ENCODE peak calls at places on chromosome 11, in six cellular contexts. W is heart right ventricle, I is lower leg skin, B is fibroblast of the aortic adventitia, A is fibroblast of pulmonary artery, D is body of pancreas. N is an unnamed sample.

GRCh38 chr11:419248-420005 is 4.6 kb upstream of the SIGIRR start:
- DNase-seq in B (no peak), A (no peak), I (no peak), W (no peak), D (no peak), N (no peak)

GRCh38 chr11:9120659-9121350 is 29.4 kb upstream of the SCUBE2 start:
- DNase-seq in D (no peak), A (no peak), B (no peak), I (no peak), W (no peak), N (no peak)

GRCh38 chr11:87036756-87037449 is 831 bp upstream of the TMEM135 start:
- DNase-seq in A (no peak), W (no peak), B (no peak), I (no peak), D (peak; percentile 3), N (no peak)

GRCh38 chr11:4551346-4551979 is 6.5 kb downstream of the OR52M1 start:
- DNase-seq in A (peak; percentile 4), W (no peak), I (no peak), D (no peak), B (peak; percentile 12), N (peak; percentile 3)

GRCh38 chr11:111426615-111427014 is 47.5 kb upstream of the POU2AF1 start:
- DNase-seq in A (no peak), I (peak; percentile 48), W (no peak), D (no peak), B (no peak), N (no peak)

GRCh38 chr11:94537051-94537600 is 6.6 kb upstream of the FUT4 start:
- DNase-seq in I (no peak), W (no peak), B (peak; percentile 86), A (peak; percentile 64), D (no peak), N (peak; percentile 54)

GRCh38 chr11:1933416-1934325 is 13.5 kb upstream of the MRPL23 start:
- DNase-seq in I (no peak), B (no peak), A (no peak), W (no peak), D (no peak), N (no peak)

GRCh38 chr11:2989551-2989950 is 2.6 kb downstream of the NAP1L4 start:
- DNase-seq in W (no peak), I (no peak), D (no peak), A (no peak), B (no peak), N (no peak)

GRCh38 chr11:70501933-70502540 is 103.7 kb downstream of the CTTN start:
- DNase-seq in D (no peak), B (no peak), A (no peak), I (no peak), W (no peak), N (no peak)

GRCh38 chr11:123511037-123511870 is 81.2 kb downstream of the GRAMD1B start:
- DNase-seq in I (peak; percentile 65), D (peak; percentile 86), A (peak; percentile 91), B (peak; percentile 94), W (peak; percentile 83), N (peak; percentile 82)

GRCh38 chr11:64879226-64879900 is 942 bp upstream of the EHD1 start:
- DNase-seq in A (no peak), D (no peak), I (no peak), W (no peak), B (no peak), N (no peak)

GRCh38 chr11:134669796-134670195 is 257.8 kb upstream of the B3GAT1 start:
- DNase-seq in D (no peak), I (no peak), W (no peak), B (no peak), A (no peak), N (no peak)

GRCh38 chr11:30573951-30574350 is 12.2 kb downstream of the MPPED2 start:
- DNase-seq in B (no peak), W (no peak), A (no peak), I (no peak), D (no peak), N (no peak)

GRCh38 chr11:10304495-10305261 is at the start of gene ADM:
- DNase-seq in W (peak; percentile 90), I (peak; percentile 92), A (peak; percentile 94), B (peak; percentile 93), D (peak; percentile 88), N (peak; percentile 95)

GRCh38 chr11:73215191-73216134 is 2.6 kb upstream of the P2RY2 start:
- DNase-seq in B (no peak), A (no peak), D (no peak), W (no peak), I (no peak), N (no peak)

GRCh38 chr11:121312483-121312882 is 19.9 kb downstream of the SC5D start:
- DNase-seq in A (no peak), I (no peak), B (no peak), W (no peak), D (no peak), N (no peak)

GRCh38 chr11:68506908-68507307 is 46.4 kb downstream of the PPP6R3 start:
- DNase-seq in D (no peak), W (no peak), B (no peak), I (no peak), A (no peak), N (no peak)

GRCh38 chr11:113873241-113873626 is 2.1 kb downstream of the USP28 start:
- DNase-seq in W (peak; percentile 66), I (no peak), A (no peak), D (no peak), B (peak; percentile 20), N (peak; percentile 9)

GRCh38 chr11:34044664-34045485 is 6.7 kb upstream of the CAPRIN1 start:
- DNase-seq in I (peak; percentile 24), W (no peak), B (peak; percentile 89), A (peak; percentile 72), D (peak; percentile 16), N (peak; percentile 84)

GRCh38 chr11:69718147-69718546 is 14.3 kb upstream of the FGF19 start:
- DNase-seq in D (no peak), A (peak; percentile 22), B (no peak), I (no peak), W (peak; percentile 52), N (peak; percentile 30)

GRCh38 chr11:120908521-120909181 is 115.3 kb upstream of the TBCEL start:
- DNase-seq in I (no peak), W (no peak), A (no peak), B (no peak), D (no peak), N (no peak)

GRCh38 chr11:113457784-113458183 is 17.4 kb downstream of the DRD2 start:
- DNase-seq in D (no peak), B (no peak), A (no peak), W (no peak), I (no peak), N (no peak)

GRCh38 chr11:122727101-122727929 is 71.8 kb downstream of the UBASH3B start:
- DNase-seq in A (no peak), I (no peak), D (no peak), B (no peak), W (no peak), N (peak; percentile 69)

GRCh38 chr11:121540627-121541026 is 87.9 kb upstream of the SORL1-AS1 start:
- DNase-seq in A (no peak), B (no peak), W (no peak), I (no peak), D (no peak), N (no peak)

GRCh38 chr11:43035011-43035564 is 276.7 kb upstream of the API5 start:
- DNase-seq in W (no peak), B (no peak), I (no peak), D (peak; percentile 30), A (no peak), N (no peak)

GRCh38 chr11:80955588-80955987 is 1514.8 kb upstream of the TENM4 start:
- DNase-seq in A (no peak), W (no peak), D (no peak), B (no peak), I (no peak), N (no peak)

GRCh38 chr11:58745705-58746364 is 14.1 kb upstream of the GLYAT start:
- DNase-seq in W (no peak), B (no peak), D (no peak), A (no peak), I (no peak), N (no peak)

GRCh38 chr11:113675003-113675471 is 31.1 kb downstream of the TMPRSS5 start:
- DNase-seq in D (peak; percentile 9), A (peak; percentile 60), W (no peak), B (peak; percentile 86), I (no peak), N (peak; percentile 77)

GRCh38 chr11:113370634-113371033 is 16.9 kb upstream of the ANKK1 start:
- DNase-seq in I (no peak), B (no peak), W (no peak), A (no peak), D (no peak), N (no peak)

GRCh38 chr11:124199702-124200101 is 16.6 kb downstream of the OR10D3 start:
- DNase-seq in W (no peak), A (peak; percentile 44), I (no peak), B (no peak), D (no peak), N (peak; percentile 51)

GRCh38 chr11:70549386-70549785 is 151.1 kb downstream of the CTTN start:
- DNase-seq in B (no peak), D (no peak), A (no peak), I (no peak), W (no peak), N (no peak)

DNA sequence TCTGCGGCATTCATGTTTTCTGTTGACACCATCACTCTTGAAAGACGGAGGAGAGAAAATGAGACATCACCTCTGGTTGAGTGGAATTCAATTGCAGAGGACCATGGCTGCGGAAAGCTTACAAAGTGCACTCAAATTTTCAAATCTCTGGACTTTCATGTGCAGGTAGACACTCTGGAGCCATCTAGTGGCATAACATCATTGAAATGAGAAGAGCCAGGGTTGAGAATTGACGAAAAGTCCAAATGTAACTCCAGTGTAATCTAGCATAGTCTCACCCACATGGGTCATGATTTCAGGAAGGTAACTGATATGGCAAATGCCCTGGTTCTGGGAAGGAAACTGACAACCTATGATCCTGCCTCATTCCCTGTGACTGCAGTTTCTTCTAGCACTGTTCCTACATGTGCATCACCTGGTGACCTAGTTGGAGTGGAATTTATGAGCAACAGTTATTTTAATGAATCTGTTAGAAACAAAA is 687.8 kb downstream of the KCNA4 start:
- DNase-seq in A (peak; percentile 85), I (no peak), W (no peak), B (peak; percentile 91), D (no peak), N (peak; percentile 81)
- TF ChIP-seq CTCF in A (peak; percentile 87), I (no peak), W (peak; percentile 25), B (peak; percentile 82), D (no peak), N (peak; percentile 79)

GRCh38 chr11:62443390-62444201 is 24.8 kb downstream of the SCGB1A1 start:
- DNase-seq in D (peak; percentile 38), B (peak; percentile 91), I (no peak), W (peak; percentile 26), A (peak; percentile 62), N (no peak)
- H3K4me3 ChIP-seq in D (no peak overlapping the region), B (peak overlapping the region; percentile 47), I (no peak overlapping the region), W (peak overlapping the region; percentile 27), A (peak overlapping the region; percentile 46), N (peak overlapping the region; percentile 54)

DNA sequence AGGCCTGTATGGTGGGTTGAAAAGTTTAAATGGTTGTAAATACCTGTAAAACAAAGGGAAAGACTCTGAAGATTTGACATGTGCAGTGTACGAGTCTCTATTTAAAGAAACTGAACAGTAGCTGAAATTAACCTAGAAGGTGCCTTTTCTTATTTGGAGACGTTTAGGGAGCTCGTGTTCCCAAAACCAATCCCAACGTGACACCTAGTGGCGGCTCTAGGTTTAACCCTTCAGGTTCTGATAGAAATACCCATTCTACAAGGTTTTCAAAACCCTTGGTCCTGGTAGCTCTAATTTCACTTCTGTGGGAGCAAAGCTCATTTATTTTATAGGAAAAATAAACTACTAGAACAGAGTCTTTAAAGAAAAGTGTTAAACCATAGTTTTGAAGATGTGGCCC is 258.3 kb downstream of the LRRC4C start:
- DNase-seq in B (no peak), W (peak; percentile 6), D (no peak), I (no peak), A (peak; percentile 10), N (peak; percentile 4)
- TF ChIP-seq CTCF in B (no peak), W (peak; percentile 23), D (no peak), I (no peak), A (peak; percentile 24), N (peak; percentile 33)

GRCh38 chr11:17991799-17992433 is 20.9 kb downstream of the SERGEF start:
- DNase-seq in A (peak; percentile 76), D (peak; percentile 44), I (no peak), W (peak; percentile 27), B (peak; percentile 72), N (peak; percentile 63)
- H3K4me3 ChIP-seq in A (no peak overlapping the region), D (no peak overlapping the region), I (no peak overlapping the region), W (no peak overlapping the region), B (no peak overlapping the region), N (no peak overlapping the region)

N was measured in fibroblast of villous mesenchyme.